ENCODE peak calls at places on chromosomes 1 and 21, in nine cellular contexts. D is A549; O is CD8-positive, alpha-beta T cell; C is right lobe of liver; M is pancreas; X is PC-3; P is psoas muscle; I is tibial nerve; U is endodermal cell. V is an unnamed sample.

GRCh38 chr1:4692437-4692836 is 38.0 kb downstream of the AJAP1 start:
- DNase-seq in D (no peak), O (no peak), C (no peak), M (no peak), X (no peak), P (no peak), I (no peak), U (no peak), V (no peak)

GRCh38 chr1:166489670-166490436 is 323.1 kb upstream of the FAM78B start:
- DNase-seq in D (no peak), O (peak; percentile 44), C (no peak), M (no peak), X (peak; percentile 74), P (peak; percentile 16), I (no peak), U (no peak), V (peak; percentile 54)

GRCh38 chr1:80278936-80279335 is 1272.4 kb upstream of the ADGRL4 start:
- DNase-seq in D (no peak), O (no peak), C (no peak), M (no peak), X (no peak), P (no peak), I (no peak), U (no peak), V (no peak)

GRCh38 chr1:160428655-160429054 is 28.3 kb downstream of the VANGL2 start:
- DNase-seq in D (peak; percentile 64), O (peak; percentile 50), C (no peak), M (no peak), X (peak; percentile 70), P (no peak), I (no peak), U (peak; percentile 78), V (no peak)

GRCh38 chr1:181073638-181074037 is 14.9 kb upstream of the IER5 start:
- DNase-seq in D (peak; percentile 69), O (no peak), C (no peak), M (no peak), X (peak; percentile 82), P (no peak), I (no peak), U (no peak), V (no peak)

GRCh38 chr1:45863117-45863670 is 59.8 kb downstream of the MAST2 start:
- DNase-seq in D (no peak), O (no peak), C (no peak), M (no peak), X (no peak), P (no peak), I (no peak), U (no peak), V (no peak)

GRCh38 chr1:193549067-193549466 is 362.7 kb upstream of the B3GALT2 start:
- DNase-seq in D (no peak), O (no peak), C (no peak), M (no peak), X (no peak), P (no peak), I (no peak), U (no peak), V (no peak)

GRCh38 chr1:38527373-38527966 is 332.1 kb downstream of the RRAGC start:
- DNase-seq in D (no peak), O (peak; percentile 29), C (no peak), M (no peak), X (peak; percentile 38), P (no peak), I (no peak), U (no peak), V (peak; percentile 59)

GRCh38 chr1:36924282-36924791 is 110.0 kb downstream of the GRIK3 start:
- DNase-seq in D (no peak), O (peak; percentile 24), C (peak; percentile 58), M (peak; percentile 74), X (peak; percentile 60), P (peak; percentile 27), I (peak; percentile 27), U (peak; percentile 97), V (peak; percentile 55)

GRCh38 chr1:17849216-17849615 is 94.1 kb downstream of the ACTL8 start:
- DNase-seq in D (no peak), O (no peak), C (no peak), M (no peak), X (peak; percentile 34), P (no peak), I (no peak), U (no peak), V (no peak)

GRCh38 chr1:175984057-175984812 is 222.9 kb downstream of the COP1 start:
- DNase-seq in D (no peak), O (no peak), C (no peak), M (no peak), X (no peak), P (no peak), I (no peak), U (no peak), V (no peak)

GRCh38 chr1:56922070-56922469 is 43.7 kb downstream of the C8B start:
- DNase-seq in D (no peak), O (no peak), C (no peak), M (no peak), X (no peak), P (no peak), I (no peak), U (no peak), V (no peak)

GRCh38 chr21:15422761-15423160 is 307.0 kb upstream of the USP25 start:
- DNase-seq in D (no peak), O (no peak), C (no peak), M (no peak), X (peak; percentile 92), P (no peak), I (no peak), U (no peak), V (no peak)

GRCh38 chr1:201311356-201312011 is 28.2 kb downstream of the PKP1 start:
- DNase-seq in D (no peak), O (no peak), C (no peak), M (no peak), X (no peak), P (no peak), I (no peak), U (no peak), V (peak; percentile 8)

GRCh38 chr21:41124626-41125240 is 43.2 kb upstream of the BACE2 start:
- DNase-seq in D (no peak), O (no peak), C (no peak), M (no peak), X (no peak), P (no peak), I (no peak), U (peak; percentile 28), V (no peak)

GRCh38 chr1:43530483-43531452 is at the start of gene PTPRF:
- DNase-seq in D (peak; percentile 63), O (no peak), C (peak; percentile 84), M (peak; percentile 88), X (peak; percentile 70), P (peak; percentile 62), I (no peak), U (peak; percentile 90), V (peak; percentile 79)

GRCh38 chr1:93814059-93814794 is 64.8 kb downstream of the DNTTIP2 start:
- DNase-seq in D (peak; percentile 52), O (peak; percentile 41), C (peak; percentile 63), M (no peak), X (peak; percentile 95), P (no peak), I (peak; percentile 19), U (peak; percentile 90), V (no peak)

GRCh38 chr21:34845521-34846213 is 176.9 kb downstream of the CLIC6 start:
- DNase-seq in D (no peak), O (no peak), C (no peak), M (no peak), X (peak; percentile 95), P (no peak), I (no peak), U (peak; percentile 23), V (peak; percentile 68)
- H3K4me1 ChIP-seq in D (peaks cover 45% of the 10 kb centered on the region), O (peaks cover 12% of the 10 kb centered on the region), C (no peaks in the 10 kb centered on the region), M (no peaks in the 10 kb centered on the region), X (peaks cover 36% of the 10 kb centered on the region), P (peaks cover 47% of the 10 kb centered on the region), I (peaks cover 4% of the 10 kb centered on the region), U (peaks cover 5% of the 10 kb centered on the region), V (peaks cover 72% of the 10 kb centered on the region)

GRCh38 chr1:218345673-218346390 is 696 bp downstream of the TGFB2 start:
- DNase-seq in D (no peak), O (peak; percentile 14), C (no peak), M (peak; percentile 78), X (peak; percentile 89), P (peak; percentile 77), I (peak; percentile 34), U (peak; percentile 85), V (peak; percentile 73)
- TF ChIP-seq CTCF in D (no peak), O (no peak), C (no peak), M (no peak), X (no peak), P (no peak), I (no peak), U (peak; percentile 25), V (no peak)

DNA sequence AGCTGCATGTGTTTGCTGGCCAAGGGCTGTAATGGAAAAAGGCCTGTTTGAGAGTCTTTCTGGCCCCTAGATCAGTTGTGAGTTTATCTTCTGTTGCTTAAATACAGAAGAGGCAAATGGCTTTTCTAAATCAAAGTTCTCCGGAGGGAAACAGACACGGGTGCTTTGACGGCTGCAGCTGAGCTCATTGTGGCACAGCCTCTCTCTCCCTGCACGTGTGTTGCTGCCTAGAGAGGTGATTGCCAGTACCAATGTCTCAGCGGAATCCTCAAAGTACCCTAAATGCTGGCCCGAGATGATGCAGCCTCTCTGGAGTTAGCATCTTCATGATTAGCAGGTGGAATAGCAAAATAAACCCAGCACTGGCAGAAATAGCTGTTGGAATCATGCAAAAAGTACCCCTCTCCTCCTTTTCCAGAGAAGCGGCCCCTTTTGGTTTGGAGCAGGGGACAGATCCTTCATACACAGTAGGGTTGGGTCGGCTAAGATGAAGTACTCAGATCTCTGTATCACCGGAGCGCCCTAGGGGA is 192.2 kb downstream of the PRDM2 start:
- DNase-seq in D (no peak), O (no peak), C (no peak), M (no peak), X (no peak), P (no peak), I (no peak), U (peak; percentile 47), V (no peak)
- H3K4me3 ChIP-seq in D (no peak overlapping the region), O (no peak overlapping the region), C (no peak overlapping the region), M (no peak overlapping the region), X (no peak overlapping the region), P (peak overlapping the region; percentile 57), I (no peak overlapping the region), U (peak overlapping the region; percentile 76), V (peak overlapping the region; percentile 47)

GRCh38 chr1:207423560-207424292 is 30.4 kb upstream of the CR2 start:
- DNase-seq in D (no peak), O (no peak), C (no peak), M (no peak), X (peak; percentile 19), P (no peak), I (no peak), U (peak; percentile 81), V (no peak)

GRCh38 chr1:207420109-207420508 is 34.0 kb upstream of the CR2 start:
- DNase-seq in D (no peak), O (no peak), C (no peak), M (no peak), X (no peak), P (no peak), I (no peak), U (no peak), V (no peak)

GRCh38 chr1:207421078-207421477 is 33.0 kb upstream of the CR2 start:
- DNase-seq in D (no peak), O (no peak), C (no peak), M (no peak), X (no peak), P (no peak), I (no peak), U (no peak), V (no peak)

GRCh38 chr1:207414606-207415108 is 39.5 kb upstream of the CR2 start:
- DNase-seq in D (no peak), O (no peak), C (no peak), M (no peak), X (no peak), P (no peak), I (no peak), U (no peak), V (no peak)

GRCh38 chr1:207418336-207418735 is 35.8 kb upstream of the CR2 start:
- DNase-seq in D (no peak), O (no peak), C (no peak), M (no peak), X (no peak), P (no peak), I (no peak), U (no peak), V (no peak)
- H3K4me1 ChIP-seq in D (no peaks in the 10 kb centered on the region), O (no peaks in the 10 kb centered on the region), C (no peaks in the 10 kb centered on the region), M (no peaks in the 10 kb centered on the region), X (no peaks in the 10 kb centered on the region), P (no peaks in the 10 kb centered on the region), I (no peaks in the 10 kb centered on the region), U (no peaks in the 10 kb centered on the region), V (no peaks in the 10 kb centered on the region)